ENCODE peak calls at places on chromosomes 5 and 9, in nine cellular contexts. W is RPMI8226; I is astrocyte of the cerebellum; N is A673; J is stimulated activated CD4-positive, alpha-beta T cell treated with anti-CD3 and anti-CD28 coated beads, Interleukin-15, amount 100 ng/mL, for 1 hour; O is T-cell; U is stimulated activated CD8-positive, alpha-beta memory T cell treated with anti-CD3 and anti-CD28 coated beads, Interleukin-15, amount 100 ng/mL, for 4 hours; M is transverse colon; X is head of caudate nucleus. R is an unnamed sample.

GRCh38 chr5:144032375-144032774 is 138.1 kb downstream of the YIPF5 start:
- DNase-seq in N (peak; percentile 16), X (no peak), M (no peak), J (no peak), W (no peak), U (no peak), O (no peak), I (no peak), R (no peak)

GRCh38 chr9:92163276-92163675 is 48.1 kb upstream of the SPTLC1 start:
- DNase-seq in X (no peak), O (no peak), W (no peak), U (no peak), I (no peak), N (no peak), M (no peak), J (no peak), R (no peak)

GRCh38 chr5:76473676-76474075 is 70.6 kb downstream of the IQGAP2 start:
- DNase-seq in M (no peak), U (peak; percentile 46), J (peak; percentile 13), W (no peak), I (no peak), X (no peak), O (peak; percentile 72), N (peak; percentile 95), R (peak; percentile 58)

GRCh38 chr5:79200573-79201183 is 35.3 kb upstream of the JMY start:
- DNase-seq in U (no peak), O (no peak), J (no peak), M (no peak), N (peak; percentile 35), I (no peak), X (no peak), W (peak; percentile 41), R (no peak)

GRCh38 chr5:96658272-96658671 is 3.9 kb upstream of the CAST start:
- DNase-seq in J (no peak), X (no peak), M (no peak), N (no peak), I (no peak), U (no peak), W (no peak), O (no peak), R (no peak)

GRCh38 chr5:157594675-157595074 is 19.1 kb upstream of the ADAM19 start:
- DNase-seq in O (no peak), M (no peak), J (no peak), W (no peak), X (no peak), I (no peak), U (no peak), N (no peak), R (no peak)

GRCh38 chr5:96808541-96808828 is 740 bp upstream of the ERAP1 start:
- DNase-seq in N (no peak), O (no peak), W (no peak), I (no peak), M (no peak), J (no peak), X (no peak), U (no peak), R (no peak)

GRCh38 chr9:127793093-127793708 is 7.4 kb downstream of the CDK9 start:
- DNase-seq in W (no peak), J (no peak), I (no peak), X (no peak), O (no peak), N (no peak), M (no peak), U (no peak), R (no peak)

GRCh38 chr9:120918931-120919638 is 7.5 kb downstream of the TRAF1 start:
- DNase-seq in O (no peak), X (peak; percentile 38), W (no peak), N (no peak), U (no peak), M (no peak), J (no peak), I (no peak), R (no peak)

GRCh38 chr5:171989276-171989675 is 17.2 kb downstream of the FBXW11 start:
- DNase-seq in X (no peak), O (no peak), I (no peak), U (no peak), J (no peak), N (no peak), M (no peak), W (no peak), R (no peak)

GRCh38 chr5:78671609-78672008 is 23.0 kb upstream of the LHFPL2 start:
- DNase-seq in U (no peak), W (no peak), I (peak; percentile 63), X (no peak), O (no peak), N (no peak), M (peak; percentile 65), J (no peak), R (no peak)

GRCh38 chr9:26742843-26743242 is 149.8 kb downstream of the CAAP1 start:
- DNase-seq in U (no peak), X (no peak), I (no peak), O (no peak), W (no peak), J (no peak), N (no peak), M (no peak), R (no peak)

GRCh38 chr5:78235289-78235688 is 59.2 kb downstream of the AP3B1 start:
- DNase-seq in X (no peak), I (no peak), J (no peak), O (no peak), M (no peak), U (no peak), W (no peak), N (no peak), R (no peak)

GRCh38 chr9:19922476-19923118 is 133.8 kb upstream of the SLC24A2 start:
- DNase-seq in J (no peak), N (peak; percentile 70), U (no peak), W (no peak), X (peak; percentile 83), O (no peak), I (peak; percentile 56), M (no peak), R (no peak)

GRCh38 chr9:89461302-89461701 is 36.6 kb downstream of the SEMA4D start:
- DNase-seq in J (no peak), O (no peak), I (peak; percentile 47), W (no peak), N (no peak), X (no peak), U (no peak), M (no peak), R (no peak)

GRCh38 chr5:94849821-94850736 is 231.6 kb downstream of the SLF1 start:
- DNase-seq in N (peak; percentile 66), U (no peak), J (no peak), O (no peak), I (peak; percentile 67), X (no peak), M (no peak), W (peak; percentile 22), R (no peak)

GRCh38 chr9:93674580-93675335 is 98.4 kb downstream of the PHF2 start:
- DNase-seq in W (no peak), U (no peak), O (peak; percentile 3), M (no peak), X (no peak), N (no peak), J (no peak), I (no peak), R (no peak)

GRCh38 chr5:38603691-38604090 is 47.2 kb upstream of the LIFR start:
- DNase-seq in O (no peak), U (no peak), J (no peak), W (no peak), N (no peak), M (no peak), X (no peak), I (no peak), R (no peak)

GRCh38 chr9:95124582-95125359 is 192.7 kb downstream of the FANCC start:
- DNase-seq in U (no peak), I (no peak), J (no peak), X (peak; percentile 45), W (no peak), M (no peak), O (no peak), N (no peak), R (no peak)

GRCh38 chr9:96487949-96488348 is 38.0 kb downstream of the HABP4 start:
- DNase-seq in I (no peak), J (no peak), X (no peak), U (no peak), M (no peak), O (no peak), N (no peak), W (no peak), R (no peak)

GRCh38 chr5:1152156-1152555 is 40.3 kb upstream of the SLC12A7 start:
- DNase-seq in M (no peak), U (no peak), N (no peak), X (no peak), W (no peak), I (no peak), O (no peak), J (no peak), R (no peak)

GRCh38 chr5:109407913-109408312 is 1.9 kb downstream of the PJA2 start:
- DNase-seq in O (no peak), W (peak; percentile 34), J (no peak), X (no peak), N (no peak), M (no peak), I (no peak), U (no peak), R (no peak)

GRCh38 chr9:126564716-126565115 is 49.0 kb upstream of the LMX1B start:
- DNase-seq in X (no peak), W (no peak), M (no peak), O (no peak), N (no peak), J (no peak), I (no peak), U (no peak), R (no peak)

GRCh38 chr9:114592356-114592755 is 4.8 kb downstream of the ATP6V1G1 start:
- DNase-seq in O (peak; percentile 62), J (no peak), I (no peak), W (peak; percentile 55), M (peak; percentile 37), X (no peak), N (no peak), U (peak; percentile 19), R (no peak)

GRCh38 chr5:119171686-119172085 is 100.8 kb downstream of the DMXL1 start:
- DNase-seq in N (no peak), J (no peak), I (no peak), M (no peak), W (no peak), O (no peak), X (no peak), U (no peak), R (no peak)

GRCh38 chr9:3868466-3868865 is 342.7 kb upstream of the RFX3 start:
- DNase-seq in J (no peak), N (no peak), O (no peak), W (no peak), U (no peak), X (no peak), I (no peak), M (no peak), R (no peak)